ENCODE peak calls at places on chromosomes 6 and 20, in eight cellular contexts. G is lower leg skin, X is GM20000, U is cardiac muscle cell, O is upper lobe of right lung, J is bronchial epithelial cell, T is mesothelial cell of epicardium, Z is H9. P is an unnamed sample.

GRCh38 chr20:63626424-63627128 is at the start of gene GMEB2:
- DNase-seq in O (peak; percentile 91), J (peak; percentile 7), X (peak; percentile 95), U (no peak), Z (peak; percentile 76), T (peak; percentile 95), G (peak; percentile 94), P (peak; percentile 71)

GRCh38 chr6:44652551-44652950 is 265.0 kb downstream of the CDC5L start:
- DNase-seq in J (no peak), T (no peak), U (no peak), X (no peak), Z (no peak), O (no peak), G (no peak), P (no peak)

GRCh38 chr6:111113731-111114438 is 26.6 kb downstream of the SLC16A10 start:
- DNase-seq in X (no peak), U (peak; percentile 77), T (no peak), O (no peak), G (no peak), J (peak; percentile 10), Z (peak; percentile 43), P (peak; percentile 74)

GRCh38 chr6:31547727-31548422 is 467 bp downstream of the NFKBIL1 start:
- DNase-seq in T (no peak), O (peak; percentile 72), Z (no peak), X (no peak), U (no peak), G (no peak), J (no peak), P (no peak)

GRCh38 chr6:104601756-104602155 is 258.0 kb downstream of the HACE1 start:
- DNase-seq in X (no peak), U (peak; percentile 16), O (no peak), J (no peak), Z (no peak), T (no peak), G (no peak), P (no peak)

GRCh38 chr6:99711302-99711701 is 104.7 kb downstream of the PRDM13 start:
- DNase-seq in X (no peak), G (no peak), J (no peak), U (no peak), O (no peak), Z (no peak), T (no peak), P (no peak)

GRCh38 chr6:136387316-136387715 is 97.7 kb upstream of the BCLAF1 start:
- DNase-seq in G (no peak), J (peak; percentile 90), X (no peak), U (no peak), Z (no peak), T (no peak), O (no peak), P (no peak)

GRCh38 chr6:109454483-109455160 is 950 bp downstream of the MICAL1 start:
- DNase-seq in U (peak; percentile 31), Z (no peak), J (no peak), O (peak; percentile 75), G (peak; percentile 92), T (no peak), X (peak; percentile 74), P (peak; percentile 84)

GRCh38 chr20:24761220-24762065 is 187.6 kb upstream of the CST7 start:
- DNase-seq in G (peak; percentile 61), J (peak; percentile 26), X (no peak), Z (peak; percentile 13), T (no peak), U (no peak), O (no peak), P (no peak)

GRCh38 chr6:167150815-167151557 is 6.8 kb downstream of the GPR31 start:
- DNase-seq in U (no peak), O (no peak), G (no peak), T (no peak), Z (peak; percentile 50), J (no peak), X (peak; percentile 80), P (peak; percentile 48)

GRCh38 chr6:100962466-100962865 is 81.3 kb upstream of the ASCC3 start:
- DNase-seq in G (no peak), X (no peak), T (no peak), J (no peak), U (no peak), O (no peak), Z (no peak), P (no peak)

GRCh38 chr20:50834599-50835005 is 39.7 kb downstream of the BCAS4 start:
- DNase-seq in G (no peak), X (no peak), T (no peak), Z (no peak), O (no peak), U (peak; percentile 44), J (peak; percentile 63), P (no peak)

GRCh38 chr6:84731901-84732300 is 32.5 kb downstream of the TBX18 start:
- DNase-seq in O (no peak), X (no peak), G (no peak), Z (no peak), T (no peak), J (peak; percentile 36), U (peak; percentile 48), P (no peak)

GRCh38 chr20:49325981-49326380 is 48.1 kb upstream of the ZNFX1 start:
- DNase-seq in X (no peak), J (no peak), U (peak; percentile 23), G (no peak), T (no peak), O (no peak), Z (no peak), P (no peak)

GRCh38 chr20:49320460-49320859 is 42.6 kb upstream of the ZNFX1 start:
- DNase-seq in T (no peak), Z (peak; percentile 84), X (no peak), G (no peak), O (no peak), U (peak; percentile 74), J (peak; percentile 34), P (no peak)

GRCh38 chr20:49328790-49329189 is 50.9 kb upstream of the ZNFX1 start:
- DNase-seq in O (no peak), T (no peak), G (no peak), X (no peak), J (no peak), U (no peak), Z (no peak), P (no peak)

GRCh38 chr20:49323622-49324238 is 45.9 kb upstream of the ZNFX1 start:
- DNase-seq in G (no peak), T (no peak), X (peak; percentile 50), U (peak; percentile 85), Z (peak; percentile 53), O (no peak), J (peak; percentile 80), P (peak; percentile 37)

DNA sequence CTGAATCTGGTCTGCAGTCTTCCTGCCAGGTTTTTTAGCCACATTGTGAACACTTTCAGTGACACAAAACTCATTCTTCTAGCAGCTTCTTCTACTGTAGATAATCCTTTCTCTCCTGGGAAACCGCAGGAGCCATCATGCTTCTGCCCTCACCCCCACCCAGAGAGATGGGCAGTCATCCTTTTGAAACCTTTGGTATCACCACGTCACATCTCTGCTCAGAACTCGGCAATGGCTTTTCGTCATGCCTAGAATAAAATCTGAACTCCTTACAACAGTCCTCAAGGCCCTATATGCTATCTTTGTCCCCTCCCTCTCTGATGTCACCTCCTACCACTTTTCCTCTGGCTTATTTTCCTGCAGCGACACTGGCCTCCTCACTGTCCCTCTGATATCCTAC is 46.4 kb upstream of the ZNFX1 start:
- DNase-seq in T (no peak), X (no peak), O (no peak), J (no peak), Z (no peak), G (no peak), U (no peak), P (no peak)
- TF ChIP-seq CTCF in T (no peak), X (no peak), O (no peak), J (no peak), Z (no peak), G (no peak), U (no peak), P (no peak)

GRCh38 chr6:35754452-35755321 is 17.9 kb downstream of the ARMC12 start:
- DNase-seq in Z (no peak), X (no peak), U (no peak), O (no peak), T (no peak), G (no peak), J (peak; percentile 30), P (no peak)
- TF ChIP-seq CTCF in Z (no peak), X (no peak), U (no peak), O (no peak), T (no peak), G (no peak), J (no peak), P (no peak)

DNA sequence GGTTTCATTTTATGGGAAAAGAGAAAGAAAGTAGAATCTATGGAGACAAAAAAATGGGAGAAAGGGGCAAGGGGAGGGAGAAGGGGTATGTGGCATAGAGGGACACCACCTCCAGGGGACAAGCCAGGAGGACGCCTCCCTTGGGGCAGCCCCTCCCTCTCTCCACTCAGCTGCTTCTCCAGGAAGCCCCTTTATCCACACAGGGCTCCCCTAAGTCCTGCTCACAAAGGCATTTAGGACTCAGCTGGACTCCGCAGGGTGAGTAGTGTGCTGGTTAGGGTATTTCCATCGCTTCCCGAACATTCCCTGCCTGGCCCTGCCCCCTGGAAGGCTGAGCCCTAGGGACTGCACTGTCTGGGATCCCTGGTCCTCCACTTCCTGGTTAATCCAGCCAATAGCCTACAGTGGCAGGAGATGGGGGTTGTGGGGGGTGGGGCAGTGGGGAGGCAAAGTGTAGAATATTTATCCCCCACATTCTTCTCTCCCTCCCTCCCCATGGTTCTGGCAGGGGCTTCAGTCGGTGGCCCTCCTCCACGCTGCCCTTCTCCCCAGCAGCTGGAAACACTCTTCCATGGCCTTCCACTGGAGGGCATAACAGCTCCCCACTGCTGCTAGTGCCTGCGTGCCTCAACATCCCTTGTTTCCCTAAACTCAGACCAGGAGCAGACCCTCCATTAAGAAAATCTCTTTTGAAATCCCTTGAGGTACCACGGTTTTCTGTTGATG is 84.8 kb downstream of the SNX5 start:
- DNase-seq in J (no peak), X (no peak), U (no peak), G (no peak), O (no peak), Z (no peak), T (no peak), P (no peak)
- TF ChIP-seq CTCF in J (peak; percentile 2), X (no peak), U (peak; percentile 12), G (no peak), O (no peak), Z (peak; percentile 37), T (no peak), P (no peak)

GRCh38 chr6:38244873-38245272 is 394.9 kb downstream of the BTBD9 start:
- DNase-seq in Z (no peak), J (no peak), X (no peak), G (no peak), U (no peak), T (no peak), O (no peak), P (no peak)

DNA sequence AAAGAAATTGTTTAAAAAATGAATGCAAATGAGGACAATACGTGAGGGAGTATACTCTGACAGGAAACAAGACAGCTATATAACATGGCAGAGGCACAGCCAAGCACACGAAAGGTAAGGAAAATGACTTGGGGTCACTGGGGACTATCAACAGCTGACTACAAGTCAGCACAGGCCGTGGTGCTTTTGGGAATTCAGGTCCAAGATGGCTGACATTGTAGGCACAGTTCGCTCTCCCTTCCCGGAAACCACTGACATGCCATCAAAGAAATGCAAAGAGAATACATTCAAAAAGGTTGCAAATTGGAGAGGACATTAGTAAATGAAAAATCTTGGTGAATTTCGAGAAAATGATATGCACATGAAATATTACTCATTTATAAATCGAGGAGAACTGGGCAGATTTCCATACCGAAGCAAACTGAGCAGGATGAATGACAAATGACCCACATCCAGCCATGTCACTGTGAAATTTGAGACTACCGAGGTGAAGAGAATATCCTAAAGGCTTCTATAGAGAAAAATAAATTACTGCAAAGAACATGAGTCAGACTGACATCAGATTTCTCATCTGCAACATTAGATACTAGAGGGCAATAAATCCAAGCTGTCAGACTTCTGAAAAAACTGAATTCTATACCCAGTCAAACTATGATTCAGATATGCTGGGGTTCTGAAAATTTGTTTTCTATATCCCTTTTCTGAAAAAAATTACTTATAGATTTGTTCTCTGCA is 391.1 kb downstream of the BTBD9 start:
- DNase-seq in T (no peak), U (no peak), J (peak; percentile 83), Z (no peak), O (no peak), G (no peak), X (no peak), P (no peak)
- TF ChIP-seq CTCF in T (no peak), U (no peak), J (no peak), Z (no peak), O (no peak), G (no peak), X (no peak), P (no peak)

P was measured in activated CD8-positive, alpha-beta T cell treated with anti-CD3 and anti-CD28 coated beads for 36 hours.